ENCODE peak calls at places on chromosomes 1 and 21, in six cellular contexts. One of them, this sample, is unnamed.
A peak's percentile ranks its signal among the peaks of the same experiment; 100 is the strongest.

GRCh38 chr1:181251713-181252075 is 163.2 kb downstream of the IER5 start:
- DNase-seq in SJSA1: no peak
- DNase-seq in right atrium auricular region: no peak
- DNase-seq in IMR-90: no peak
- DNase-seq in CD8-positive, alpha-beta T cell: no peak
- DNase-seq in tibial artery: no peak
- DNase-seq in this sample: no peak

GRCh38 chr1:203296456-203297073 is 8.8 kb upstream of the BTG2 start:
- DNase-seq in SJSA1: no peak
- DNase-seq in right atrium auricular region: no peak
- DNase-seq in IMR-90: no peak
- DNase-seq in CD8-positive, alpha-beta T cell: no peak
- DNase-seq in tibial artery: no peak
- DNase-seq in this sample: no peak

GRCh38 chr1:25649041-25649440 is 32.5 kb downstream of the MAN1C1 start:
- DNase-seq in SJSA1: no peak
- DNase-seq in right atrium auricular region: peak; percentile 42
- DNase-seq in IMR-90: no peak
- DNase-seq in CD8-positive, alpha-beta T cell: no peak
- DNase-seq in tibial artery: no peak
- DNase-seq in this sample: no peak

GRCh38 chr1:98924971-98925370 is 79.7 kb downstream of the PLPPR5 start:
- DNase-seq in SJSA1: no peak
- DNase-seq in right atrium auricular region: no peak
- DNase-seq in IMR-90: peak; percentile 13
- DNase-seq in CD8-positive, alpha-beta T cell: no peak
- DNase-seq in tibial artery: no peak
- DNase-seq in this sample: no peak

GRCh38 chr1:214463596-214463995 is 87.8 kb downstream of the PTPN14 start:
- DNase-seq in SJSA1: no peak
- DNase-seq in right atrium auricular region: no peak
- DNase-seq in IMR-90: no peak
- DNase-seq in CD8-positive, alpha-beta T cell: no peak
- DNase-seq in tibial artery: no peak
- DNase-seq in this sample: no peak

GRCh38 chr21:44706706-44707615 is 4.4 kb downstream of the TSPEAR start:
- DNase-seq in SJSA1: no peak
- DNase-seq in right atrium auricular region: no peak
- DNase-seq in IMR-90: no peak
- DNase-seq in CD8-positive, alpha-beta T cell: no peak
- DNase-seq in tibial artery: peak; percentile 49
- DNase-seq in this sample: no peak

GRCh38 chr1:41872074-41872473 is 46.6 kb downstream of the HIVEP3 start:
- DNase-seq in SJSA1: no peak
- DNase-seq in right atrium auricular region: no peak
- DNase-seq in IMR-90: no peak
- DNase-seq in CD8-positive, alpha-beta T cell: no peak
- DNase-seq in tibial artery: no peak
- DNase-seq in this sample: no peak

GRCh38 chr1:239031310-239031709 is 355.1 kb upstream of the CHRM3 start:
- DNase-seq in SJSA1: no peak
- DNase-seq in right atrium auricular region: no peak
- DNase-seq in IMR-90: no peak
- DNase-seq in CD8-positive, alpha-beta T cell: no peak
- DNase-seq in tibial artery: no peak
- DNase-seq in this sample: no peak

GRCh38 chr1:113542221-113542701 is 151.9 kb downstream of the MAGI3 start:
- DNase-seq in SJSA1: peak; percentile 83
- DNase-seq in right atrium auricular region: no peak
- DNase-seq in IMR-90: peak; percentile 95
- DNase-seq in CD8-positive, alpha-beta T cell: no peak
- DNase-seq in tibial artery: no peak
- DNase-seq in this sample: no peak

GRCh38 chr1:207097871-207098324 is 6.1 kb upstream of the C4BPA start:
- DNase-seq in SJSA1: no peak
- DNase-seq in right atrium auricular region: no peak
- DNase-seq in IMR-90: no peak
- DNase-seq in CD8-positive, alpha-beta T cell: no peak
- DNase-seq in tibial artery: no peak
- DNase-seq in this sample: no peak

GRCh38 chr1:46302091-46303037 is 1.1 kb downstream of the LRRC41 start:
- DNase-seq in SJSA1: peak; percentile 73
- DNase-seq in right atrium auricular region: no peak
- DNase-seq in IMR-90: peak; percentile 52
- DNase-seq in CD8-positive, alpha-beta T cell: peak; percentile 23
- DNase-seq in tibial artery: peak; percentile 79
- DNase-seq in this sample: peak; percentile 51

GRCh38 chr1:178461676-178462075 is 35.1 kb downstream of the CLEC20A start:
- DNase-seq in SJSA1: no peak
- DNase-seq in right atrium auricular region: no peak
- DNase-seq in IMR-90: no peak
- DNase-seq in CD8-positive, alpha-beta T cell: no peak
- DNase-seq in tibial artery: no peak
- DNase-seq in this sample: no peak

GRCh38 chr1:17046043-17046657 is 7.7 kb downstream of the SDHB start:
- DNase-seq in SJSA1: peak; percentile 32
- DNase-seq in right atrium auricular region: no peak
- DNase-seq in IMR-90: peak; percentile 72
- DNase-seq in CD8-positive, alpha-beta T cell: no peak
- DNase-seq in tibial artery: no peak
- DNase-seq in this sample: peak; percentile 29

GRCh38 chr1:166167395-166167922 is 658 bp upstream of the FAM78B start:
- DNase-seq in SJSA1: no peak
- DNase-seq in right atrium auricular region: no peak
- DNase-seq in IMR-90: no peak
- DNase-seq in CD8-positive, alpha-beta T cell: no peak
- DNase-seq in tibial artery: no peak
- DNase-seq in this sample: no peak

GRCh38 chr1:22318279-22318983 is 133.2 kb upstream of the ZBTB40 start:
- DNase-seq in SJSA1: no peak
- DNase-seq in right atrium auricular region: no peak
- DNase-seq in IMR-90: no peak
- DNase-seq in CD8-positive, alpha-beta T cell: no peak
- DNase-seq in tibial artery: no peak
- DNase-seq in this sample: no peak

GRCh38 chr1:195791796-195792195 is 816.4 kb downstream of the KCNT2 start:
- DNase-seq in SJSA1: no peak
- DNase-seq in right atrium auricular region: no peak
- DNase-seq in IMR-90: no peak
- DNase-seq in CD8-positive, alpha-beta T cell: no peak
- DNase-seq in tibial artery: no peak
- DNase-seq in this sample: no peak

GRCh38 chr1:239909894-239910293 is 181.8 kb upstream of the FMN2 start:
- DNase-seq in SJSA1: no peak
- DNase-seq in right atrium auricular region: no peak
- DNase-seq in IMR-90: peak; percentile 75
- DNase-seq in CD8-positive, alpha-beta T cell: no peak
- DNase-seq in tibial artery: no peak
- DNase-seq in this sample: no peak

GRCh38 chr1:226643167-226643566 is 94.6 kb downstream of the STUM start:
- DNase-seq in SJSA1: peak; percentile 64
- DNase-seq in right atrium auricular region: no peak
- DNase-seq in IMR-90: peak; percentile 81
- DNase-seq in CD8-positive, alpha-beta T cell: peak; percentile 49
- DNase-seq in tibial artery: no peak
- DNase-seq in this sample: no peak

GRCh38 chr1:244236721-244237120 is 185.6 kb downstream of the ZBTB18 start:
- DNase-seq in SJSA1: no peak
- DNase-seq in right atrium auricular region: no peak
- DNase-seq in IMR-90: no peak
- DNase-seq in CD8-positive, alpha-beta T cell: no peak
- DNase-seq in tibial artery: no peak
- DNase-seq in this sample: no peak

GRCh38 chr1:99645199-99645598 is 714 bp upstream of the PALMD start:
- DNase-seq in SJSA1: peak; percentile 20
- DNase-seq in right atrium auricular region: peak; percentile 79
- DNase-seq in IMR-90: peak; percentile 30
- DNase-seq in CD8-positive, alpha-beta T cell: no peak
- DNase-seq in tibial artery: no peak
- DNase-seq in this sample: no peak

GRCh38 chr1:201537028-201537427 is 1.9 kb upstream of the NAV1 start:
- DNase-seq in SJSA1: no peak
- DNase-seq in right atrium auricular region: no peak
- DNase-seq in IMR-90: no peak
- DNase-seq in CD8-positive, alpha-beta T cell: no peak
- DNase-seq in tibial artery: no peak
- DNase-seq in this sample: no peak

GRCh38 chr1:201537467-201537866 is 1.5 kb upstream of the NAV1 start:
- DNase-seq in SJSA1: no peak
- DNase-seq in right atrium auricular region: no peak
- DNase-seq in IMR-90: no peak
- DNase-seq in CD8-positive, alpha-beta T cell: no peak
- DNase-seq in tibial artery: no peak
- DNase-seq in this sample: no peak

GRCh38 chr1:201537966-201538617 is 835 bp upstream of the NAV1 start:
- DNase-seq in SJSA1: peak; percentile 63
- DNase-seq in right atrium auricular region: no peak
- DNase-seq in IMR-90: no peak
- DNase-seq in CD8-positive, alpha-beta T cell: no peak
- DNase-seq in tibial artery: no peak
- DNase-seq in this sample: no peak

GRCh38 chr1:201539561-201540404 is 856 bp downstream of the NAV1 start:
- DNase-seq in SJSA1: peak; percentile 75
- DNase-seq in right atrium auricular region: peak; percentile 81
- DNase-seq in IMR-90: peak; percentile 84
- DNase-seq in CD8-positive, alpha-beta T cell: no peak
- DNase-seq in tibial artery: peak; percentile 88
- DNase-seq in this sample: no peak

DNA sequence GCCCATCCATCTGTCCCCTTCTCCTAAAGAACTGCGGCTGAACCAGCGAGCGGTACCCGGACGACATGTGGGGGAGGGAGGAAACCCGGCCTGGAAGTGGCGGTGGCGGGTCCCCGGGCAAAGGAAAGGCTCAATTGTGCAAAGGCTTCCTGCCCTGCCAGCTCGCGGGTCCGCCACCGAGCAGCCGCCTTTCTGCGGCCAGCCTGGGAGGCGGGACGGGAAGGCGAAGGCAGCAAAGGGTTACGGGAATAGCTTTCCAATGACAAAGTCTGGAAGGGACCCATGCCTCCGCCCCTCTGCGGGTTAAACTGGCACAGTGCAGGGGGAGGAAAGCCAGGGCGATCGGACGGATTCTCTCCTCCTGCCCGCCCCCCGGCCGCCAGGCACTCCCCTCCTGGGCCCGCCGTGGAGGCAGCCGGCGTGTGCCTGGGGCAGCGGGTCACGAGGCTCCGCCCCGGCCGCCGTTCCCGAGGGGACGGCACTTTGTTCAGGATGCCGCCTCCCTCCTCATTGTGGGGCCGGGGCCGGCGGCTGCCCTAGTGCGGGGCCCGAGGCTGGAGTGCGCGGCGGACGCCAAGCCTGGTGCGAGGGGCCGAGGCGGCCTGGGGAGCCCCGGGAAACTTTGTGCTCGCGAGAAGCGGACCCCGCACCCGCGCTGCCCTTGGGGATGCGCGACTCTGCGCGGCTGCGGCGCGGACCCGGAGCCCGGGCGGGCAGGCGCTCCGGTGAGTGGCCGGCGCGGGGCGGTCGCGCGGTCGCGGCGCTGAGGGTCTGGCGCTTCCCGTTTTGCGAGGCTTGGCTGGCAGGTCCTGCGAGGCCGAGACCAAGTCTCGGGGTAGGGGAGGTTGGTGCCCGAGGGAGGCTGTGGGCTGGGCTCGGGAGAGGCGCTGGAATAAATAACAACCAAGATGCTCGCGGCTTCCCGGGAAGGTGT is at the start of gene NAV1:
- DNase-seq in SJSA1: peak; percentile 94
- DNase-seq in right atrium auricular region: peak; percentile 83
- DNase-seq in IMR-90: peak; percentile 75
- DNase-seq in CD8-positive, alpha-beta T cell: no peak
- DNase-seq in tibial artery: peak; percentile 91
- DNase-seq in this sample: no peak
- H3K4me1 ChIP-seq in SJSA1: peaks cover 75% of the 10 kb centered on the region
- H3K4me1 ChIP-seq in right atrium auricular region: peaks cover 75% of the 10 kb centered on the region
- H3K4me1 ChIP-seq in IMR-90: peaks cover 35% of the 10 kb centered on the region
- H3K4me1 ChIP-seq in CD8-positive, alpha-beta T cell: peaks cover 16% of the 10 kb centered on the region
- H3K4me1 ChIP-seq in tibial artery: peaks cover 44% of the 10 kb centered on the region
- H3K4me1 ChIP-seq in this sample: peaks cover 19% of the 10 kb centered on the region

DNA sequence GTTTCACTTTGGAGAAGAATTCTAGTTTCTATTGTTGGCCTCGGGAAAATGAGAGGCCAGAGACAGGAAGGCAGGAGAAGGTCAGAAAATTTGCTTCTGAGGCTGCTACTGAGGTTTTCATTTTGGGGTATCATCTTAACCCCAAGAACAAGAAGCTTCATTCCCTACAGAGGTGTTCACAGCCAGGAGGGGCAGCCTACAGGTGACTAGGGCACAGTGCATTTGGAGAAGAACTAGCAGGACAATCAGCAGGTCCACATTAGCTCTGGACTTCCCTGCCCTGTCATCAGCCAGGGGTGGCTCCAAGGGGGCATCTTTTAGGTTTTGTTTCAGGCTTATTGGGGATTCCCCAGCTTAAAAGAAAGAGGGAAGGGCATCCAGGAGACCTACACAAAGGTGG is 12.1 kb upstream of the ZNF496 start:
- DNase-seq in SJSA1: no peak
- DNase-seq in right atrium auricular region: no peak
- DNase-seq in IMR-90: no peak
- DNase-seq in CD8-positive, alpha-beta T cell: no peak
- DNase-seq in tibial artery: no peak
- DNase-seq in this sample: no peak
- H3K4me1 ChIP-seq in SJSA1: peaks cover 17% of the 10 kb centered on the region
- H3K4me1 ChIP-seq in right atrium auricular region: no peaks in the 10 kb centered on the region
- H3K4me1 ChIP-seq in IMR-90: peaks cover 5% of the 10 kb centered on the region
- H3K4me1 ChIP-seq in CD8-positive, alpha-beta T cell: peaks cover 7% of the 10 kb centered on the region
- H3K4me1 ChIP-seq in tibial artery: peaks cover 4% of the 10 kb centered on the region
- H3K4me1 ChIP-seq in this sample: no peaks in the 10 kb centered on the region

DNA sequence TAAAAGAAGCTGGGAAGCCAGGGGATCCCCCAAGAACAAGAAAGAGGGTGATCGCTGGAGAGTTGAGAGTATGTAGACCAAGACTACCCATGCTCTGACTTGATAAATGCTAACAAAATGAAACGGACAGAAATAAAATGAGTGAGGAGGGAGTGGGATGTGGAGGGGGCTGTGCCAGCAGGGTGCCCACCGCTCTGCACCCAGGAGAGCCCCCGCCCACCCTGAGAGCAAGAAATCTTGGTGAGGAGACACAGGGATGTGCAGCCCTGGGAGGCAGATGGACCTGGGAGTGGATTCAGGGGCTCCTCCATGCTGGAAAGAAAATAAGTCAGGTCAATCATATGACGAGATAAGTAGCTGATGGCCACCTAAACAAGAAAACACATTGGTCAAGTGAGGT is 590.9 kb downstream of the AJAP1 start:
- DNase-seq in SJSA1: no peak
- DNase-seq in right atrium auricular region: peak; percentile 18
- DNase-seq in IMR-90: no peak
- DNase-seq in CD8-positive, alpha-beta T cell: no peak
- DNase-seq in tibial artery: no peak
- DNase-seq in this sample: no peak
- H3K4me1 ChIP-seq in SJSA1: no peaks in the 10 kb centered on the region
- H3K4me1 ChIP-seq in right atrium auricular region: no peaks in the 10 kb centered on the region
- H3K4me1 ChIP-seq in IMR-90: no peaks in the 10 kb centered on the region
- H3K4me1 ChIP-seq in CD8-positive, alpha-beta T cell: no peaks in the 10 kb centered on the region
- H3K4me1 ChIP-seq in tibial artery: no peaks in the 10 kb centered on the region
- H3K4me1 ChIP-seq in this sample: no peaks in the 10 kb centered on the region

DNA sequence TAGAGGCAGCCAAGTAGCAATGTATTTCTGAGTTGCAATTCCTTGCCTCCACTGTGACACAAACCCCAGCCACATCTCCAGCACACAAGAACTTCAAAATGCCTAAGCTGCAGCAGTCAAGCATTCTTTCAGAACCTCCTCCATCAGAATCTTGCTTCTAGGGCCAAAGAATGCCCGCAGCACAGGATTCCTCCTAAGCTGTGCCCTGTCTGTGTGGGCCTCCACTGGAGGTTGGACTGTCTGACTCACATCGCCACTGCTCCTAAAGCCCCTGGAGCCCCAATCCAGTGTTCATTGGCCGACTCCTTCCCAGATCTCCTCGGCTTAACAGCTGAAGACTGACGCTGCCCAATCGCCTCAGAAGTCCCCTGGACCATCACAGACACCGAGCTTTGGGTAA is 43.2 kb upstream of the SERTAD4 start:
- DNase-seq in SJSA1: no peak
- DNase-seq in right atrium auricular region: no peak
- DNase-seq in IMR-90: no peak
- DNase-seq in CD8-positive, alpha-beta T cell: no peak
- DNase-seq in tibial artery: no peak
- DNase-seq in this sample: no peak
- H3K4me1 ChIP-seq in SJSA1: peaks cover 21% of the 10 kb centered on the region
- H3K4me1 ChIP-seq in right atrium auricular region: no peaks in the 10 kb centered on the region
- H3K4me1 ChIP-seq in IMR-90: no peaks in the 10 kb centered on the region
- H3K4me1 ChIP-seq in CD8-positive, alpha-beta T cell: no peaks in the 10 kb centered on the region
- H3K4me1 ChIP-seq in tibial artery: no peaks in the 10 kb centered on the region
- H3K4me1 ChIP-seq in this sample: no peaks in the 10 kb centered on the region